ENCODE peak calls at places on chromosome 19, in four cellular contexts. One of them, this sample, is unnamed.

GRCh38 chr19:29837448-29837961 is 25.7 kb downstream of the CCNE1 start:
- DNase-seq in CD4-positive, alpha-beta T cell: no peak
- DNase-seq in astrocyte: no peak
- DNase-seq in gastrocnemius medialis: no peak
- DNase-seq in this sample: no peak

GRCh38 chr19:19599190-19599535 is 19.3 kb downstream of the PBX4 start:
- DNase-seq in astrocyte: no peak
- DNase-seq in CD4-positive, alpha-beta T cell: no peak
- DNase-seq in gastrocnemius medialis: no peak
- DNase-seq in this sample: no peak

GRCh38 chr19:6125571-6125989 is 9.9 kb upstream of the ACSBG2 start:
- DNase-seq in gastrocnemius medialis: peak; percentile 53
- DNase-seq in CD4-positive, alpha-beta T cell: peak; percentile 55
- DNase-seq in astrocyte: peak; percentile 47
- DNase-seq in this sample: peak; percentile 32

GRCh38 chr19:29429581-29429980 is 96.2 kb upstream of the VSTM2B start:
- DNase-seq in astrocyte: no peak
- DNase-seq in CD4-positive, alpha-beta T cell: no peak
- DNase-seq in gastrocnemius medialis: no peak
- DNase-seq in this sample: no peak

GRCh38 chr19:51830263-51830662 is 35.3 kb downstream of the FPR3 start:
- DNase-seq in gastrocnemius medialis: no peak
- DNase-seq in CD4-positive, alpha-beta T cell: no peak
- DNase-seq in astrocyte: no peak
- DNase-seq in this sample: no peak

GRCh38 chr19:55647732-55648656 is at the start of gene CCDC106:
- DNase-seq in CD4-positive, alpha-beta T cell: no peak
- DNase-seq in gastrocnemius medialis: peak; percentile 56
- DNase-seq in astrocyte: peak; percentile 79
- DNase-seq in this sample: peak; percentile 76

GRCh38 chr19:46271488-46272197 is 25.2 kb upstream of the HIF3A start:
- DNase-seq in astrocyte: peak; percentile 99
- DNase-seq in CD4-positive, alpha-beta T cell: no peak
- DNase-seq in gastrocnemius medialis: no peak
- DNase-seq in this sample: no peak

GRCh38 chr19:5358173-5358800 is 17.7 kb upstream of the PTPRS start:
- DNase-seq in gastrocnemius medialis: no peak
- DNase-seq in CD4-positive, alpha-beta T cell: no peak
- DNase-seq in astrocyte: peak; percentile 19
- DNase-seq in this sample: no peak

GRCh38 chr19:41431426-41432386 is 4.5 kb upstream of the B3GNT8 start:
- DNase-seq in astrocyte: no peak
- DNase-seq in gastrocnemius medialis: peak; percentile 75
- DNase-seq in CD4-positive, alpha-beta T cell: no peak
- DNase-seq in this sample: no peak

GRCh38 chr19:18674616-18675015 is 8.9 kb upstream of the CRTC1 start:
- DNase-seq in astrocyte: peak; percentile 27
- DNase-seq in CD4-positive, alpha-beta T cell: no peak
- DNase-seq in gastrocnemius medialis: peak; percentile 58
- DNase-seq in this sample: no peak

GRCh38 chr19:52492991-52493470 is 34.4 kb upstream of the ZNF808 start:
- DNase-seq in gastrocnemius medialis: no peak
- DNase-seq in astrocyte: no peak
- DNase-seq in CD4-positive, alpha-beta T cell: no peak
- DNase-seq in this sample: no peak

GRCh38 chr19:14479985-14480694 is 5.0 kb upstream of the PTGER1 start:
- DNase-seq in astrocyte: no peak
- DNase-seq in gastrocnemius medialis: no peak
- DNase-seq in CD4-positive, alpha-beta T cell: peak; percentile 53
- DNase-seq in this sample: peak; percentile 73

GRCh38 chr19:5696196-5697021 is 6.3 kb downstream of the RPL36 start:
- DNase-seq in gastrocnemius medialis: no peak
- DNase-seq in CD4-positive, alpha-beta T cell: no peak
- DNase-seq in astrocyte: no peak
- DNase-seq in this sample: no peak

GRCh38 chr19:43562211-43562697 is 13.1 kb downstream of the XRCC1 start:
- DNase-seq in astrocyte: no peak
- DNase-seq in CD4-positive, alpha-beta T cell: no peak
- DNase-seq in gastrocnemius medialis: no peak
- DNase-seq in this sample: peak; percentile 34

GRCh38 chr19:31408460-31409124 is 59.4 kb upstream of the TSHZ3 start:
- DNase-seq in CD4-positive, alpha-beta T cell: no peak
- DNase-seq in gastrocnemius medialis: no peak
- DNase-seq in astrocyte: peak; percentile 93
- DNase-seq in this sample: no peak

GRCh38 chr19:35236638-35237400 is 8.3 kb upstream of the FAM187B start:
- DNase-seq in CD4-positive, alpha-beta T cell: no peak
- DNase-seq in astrocyte: no peak
- DNase-seq in gastrocnemius medialis: no peak
- DNase-seq in this sample: peak; percentile 9

GRCh38 chr19:43310221-43310620 is 40.9 kb upstream of the PSG9 start:
- DNase-seq in astrocyte: no peak
- DNase-seq in gastrocnemius medialis: no peak
- DNase-seq in CD4-positive, alpha-beta T cell: no peak
- DNase-seq in this sample: no peak

GRCh38 chr19:45824041-45824471 is 8.9 kb upstream of the RSPH6A start:
- DNase-seq in astrocyte: peak; percentile 39
- DNase-seq in gastrocnemius medialis: peak; percentile 40
- DNase-seq in CD4-positive, alpha-beta T cell: no peak
- DNase-seq in this sample: no peak

GRCh38 chr19:35592226-35592625 is 6.3 kb downstream of the PMIS2 start:
- DNase-seq in CD4-positive, alpha-beta T cell: no peak
- DNase-seq in astrocyte: peak; percentile 9
- DNase-seq in gastrocnemius medialis: no peak
- DNase-seq in this sample: no peak

GRCh38 chr19:43667524-43668405 is 2.2 kb downstream of the PLAUR start:
- DNase-seq in gastrocnemius medialis: no peak
- DNase-seq in astrocyte: no peak
- DNase-seq in CD4-positive, alpha-beta T cell: no peak
- DNase-seq in this sample: no peak

GRCh38 chr19:45798995-45799517 is 6.4 kb upstream of the DMWD start:
- DNase-seq in CD4-positive, alpha-beta T cell: peak; percentile 52
- DNase-seq in gastrocnemius medialis: peak; percentile 61
- DNase-seq in astrocyte: peak; percentile 69
- DNase-seq in this sample: peak; percentile 54

GRCh38 chr19:3374369-3375112 is 8.2 kb downstream of the NFIC start:
- DNase-seq in CD4-positive, alpha-beta T cell: no peak
- DNase-seq in astrocyte: no peak
- DNase-seq in gastrocnemius medialis: peak; percentile 96
- DNase-seq in this sample: no peak

GRCh38 chr19:4369109-4369887 is 25.9 kb downstream of the MPND start:
- DNase-seq in gastrocnemius medialis: peak; percentile 39
- DNase-seq in CD4-positive, alpha-beta T cell: peak; percentile 47
- DNase-seq in astrocyte: no peak
- DNase-seq in this sample: peak; percentile 69

GRCh38 chr19:13574933-13575332 is 68.7 kb upstream of the CACNA1A start:
- DNase-seq in astrocyte: no peak
- DNase-seq in gastrocnemius medialis: no peak
- DNase-seq in CD4-positive, alpha-beta T cell: no peak
- DNase-seq in this sample: no peak

GRCh38 chr19:53927745-53928144 is 18.7 kb downstream of the CACNG7 start:
- DNase-seq in gastrocnemius medialis: no peak
- DNase-seq in astrocyte: peak; percentile 51
- DNase-seq in CD4-positive, alpha-beta T cell: peak; percentile 26
- DNase-seq in this sample: no peak

GRCh38 chr19:12703056-12703455 is 6.6 kb upstream of the FBXW9 start:
- DNase-seq in astrocyte: peak; percentile 11
- DNase-seq in CD4-positive, alpha-beta T cell: no peak
- DNase-seq in gastrocnemius medialis: no peak
- DNase-seq in this sample: no peak

GRCh38 chr19:6685482-6685881 is 15.5 kb upstream of the TNFSF14 start:
- DNase-seq in astrocyte: no peak
- DNase-seq in CD4-positive, alpha-beta T cell: no peak
- DNase-seq in gastrocnemius medialis: no peak
- DNase-seq in this sample: no peak

DNA sequence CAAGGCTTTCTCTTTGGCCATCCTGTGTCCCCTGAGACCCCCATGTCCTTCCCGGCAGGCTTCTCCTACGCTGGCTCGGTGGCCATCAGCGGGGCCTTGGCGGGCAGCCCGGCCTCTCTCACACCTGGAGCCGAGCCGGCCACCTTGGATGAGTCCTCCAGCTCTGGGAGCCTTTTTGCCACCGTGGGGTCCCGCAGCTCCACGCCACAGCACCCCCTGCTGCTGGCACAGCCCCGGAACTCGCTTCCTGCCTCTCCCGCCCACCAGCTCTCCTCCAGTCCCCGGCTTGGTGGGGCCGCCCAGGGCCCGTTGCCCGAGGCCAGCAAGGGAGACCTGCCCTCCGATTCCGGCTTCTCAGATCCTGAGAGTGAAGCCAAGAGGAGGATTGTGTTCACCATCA is 14.2 kb downstream of the PLEKHJ1 start:
- DNase-seq in gastrocnemius medialis: no peak
- DNase-seq in CD4-positive, alpha-beta T cell: no peak
- DNase-seq in astrocyte: no peak
- DNase-seq in this sample: no peak
- TF ChIP-seq CTCF in gastrocnemius medialis: peak; percentile 12
- TF ChIP-seq CTCF in CD4-positive, alpha-beta T cell: no peak
- TF ChIP-seq CTCF in astrocyte: no peak
- TF ChIP-seq CTCF in this sample: no peak

DNA sequence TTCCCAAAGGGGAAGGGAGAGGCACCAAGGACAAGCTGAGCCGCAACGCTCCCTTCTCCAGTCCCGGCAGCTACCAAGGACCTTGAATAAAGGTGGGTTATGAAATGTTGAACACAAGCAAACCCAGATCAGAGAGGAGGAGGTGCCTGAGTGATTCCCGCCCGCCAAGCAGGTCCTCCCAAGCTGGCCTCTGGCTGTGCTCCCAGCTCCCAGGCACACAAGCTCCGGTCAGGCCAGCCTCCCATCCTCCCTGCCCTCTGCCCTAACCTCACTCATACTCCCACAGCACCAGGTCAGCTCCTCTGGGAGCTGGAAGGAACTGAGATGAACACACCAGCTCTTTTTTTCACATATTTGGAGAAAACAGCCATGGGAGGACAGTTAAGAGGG is 3.7 kb downstream of the NAPA start:
- DNase-seq in astrocyte: no peak
- DNase-seq in gastrocnemius medialis: peak; percentile 65
- DNase-seq in CD4-positive, alpha-beta T cell: no peak
- DNase-seq in this sample: no peak
- TF ChIP-seq CTCF in astrocyte: no peak
- TF ChIP-seq CTCF in gastrocnemius medialis: no peak
- TF ChIP-seq CTCF in CD4-positive, alpha-beta T cell: no peak
- TF ChIP-seq CTCF in this sample: no peak

GRCh38 chr19:38073806-38074685 is 150.0 kb downstream of the DPF1 start:
- DNase-seq in astrocyte: no peak
- DNase-seq in gastrocnemius medialis: no peak
- DNase-seq in CD4-positive, alpha-beta T cell: no peak
- DNase-seq in this sample: no peak
- TF ChIP-seq CTCF in astrocyte: no peak
- TF ChIP-seq CTCF in gastrocnemius medialis: no peak
- TF ChIP-seq CTCF in CD4-positive, alpha-beta T cell: no peak
- TF ChIP-seq CTCF in this sample: no peak

GRCh38 chr19:39907213-39907612 is 27.2 kb downstream of the FCGBP start:
- DNase-seq in CD4-positive, alpha-beta T cell: no peak
- DNase-seq in astrocyte: no peak
- DNase-seq in gastrocnemius medialis: no peak
- DNase-seq in this sample: no peak
- TF ChIP-seq CTCF in CD4-positive, alpha-beta T cell: no peak
- TF ChIP-seq CTCF in astrocyte: no peak
- TF ChIP-seq CTCF in gastrocnemius medialis: no peak
- TF ChIP-seq CTCF in this sample: no peak

DNA sequence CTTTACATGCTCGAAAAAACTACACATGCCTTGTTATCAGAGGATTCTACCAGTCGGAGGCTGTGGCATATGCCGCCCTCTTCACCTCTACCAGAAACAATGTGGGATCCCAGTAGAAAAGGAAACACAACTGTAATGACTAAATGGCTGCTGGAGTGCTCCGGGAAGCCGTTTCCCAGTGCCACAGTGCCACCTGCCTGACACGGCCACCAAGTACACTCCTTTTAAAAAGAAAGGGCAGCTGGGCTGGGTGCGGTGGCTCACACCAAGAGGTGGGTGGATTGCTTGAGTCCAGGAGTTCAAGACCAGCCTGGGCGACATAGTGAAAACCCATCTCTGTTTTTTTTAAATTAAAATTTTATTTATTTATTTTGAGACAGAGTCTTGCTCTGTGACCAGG is 67.3 kb downstream of the TRPM4 start:
- DNase-seq in gastrocnemius medialis: peak; percentile 30
- DNase-seq in CD4-positive, alpha-beta T cell: no peak
- DNase-seq in astrocyte: peak; percentile 19
- DNase-seq in this sample: no peak
- TF ChIP-seq CTCF in gastrocnemius medialis: peak; percentile 37
- TF ChIP-seq CTCF in CD4-positive, alpha-beta T cell: no peak
- TF ChIP-seq CTCF in astrocyte: peak; percentile 33
- TF ChIP-seq CTCF in this sample: no peak

DNA sequence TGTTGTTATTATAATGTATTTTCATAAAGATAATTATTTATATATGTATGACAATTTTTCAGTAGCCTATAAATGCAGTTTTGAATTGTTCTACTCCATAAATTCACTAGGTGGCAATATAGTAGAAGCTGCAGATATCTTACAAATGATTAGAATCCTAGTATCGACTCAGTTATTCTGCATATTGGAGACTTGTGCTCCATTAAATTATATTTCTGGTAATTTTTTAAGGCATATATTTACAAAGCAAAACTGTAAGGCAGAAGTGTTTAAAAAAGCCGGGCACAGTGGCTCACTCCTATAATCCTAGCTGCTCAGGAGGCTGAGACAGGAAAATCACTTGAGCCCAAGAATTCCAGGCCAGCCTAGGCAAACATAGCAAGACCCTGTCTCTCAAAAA is 58.7 kb downstream of the DPY19L3 start:
- DNase-seq in astrocyte: no peak
- DNase-seq in gastrocnemius medialis: no peak
- DNase-seq in CD4-positive, alpha-beta T cell: no peak
- DNase-seq in this sample: no peak
- TF ChIP-seq CTCF in astrocyte: peak; percentile 16
- TF ChIP-seq CTCF in gastrocnemius medialis: no peak
- TF ChIP-seq CTCF in CD4-positive, alpha-beta T cell: peak; percentile 48
- TF ChIP-seq CTCF in this sample: no peak

GRCh38 chr19:57941593-57941992 is 5.9 kb downstream of the ZNF256 start:
- DNase-seq in CD4-positive, alpha-beta T cell: no peak
- DNase-seq in gastrocnemius medialis: no peak
- DNase-seq in astrocyte: no peak
- DNase-seq in this sample: no peak
- TF ChIP-seq CTCF in CD4-positive, alpha-beta T cell: no peak
- TF ChIP-seq CTCF in gastrocnemius medialis: no peak
- TF ChIP-seq CTCF in astrocyte: no peak
- TF ChIP-seq CTCF in this sample: no peak

This sample was measured in activated B cell treated with CpG ODN at 0.5 μM for 24 hours.